ENCODE peak calls at places on chromosomes 5 and 9, in four cellular contexts. F is kidney, H is AG10803, L is neural progenitor cell. S is an unnamed sample.

GRCh38 chr5:64147849-64148441 is 17.7 kb upstream of the RNF180 start:
- DNase-seq in F (peak), H (peak), L (peak), S (peak)

GRCh38 chr9:37914154-37914551 is 10.2 kb upstream of the SLC25A51 start:
- DNase-seq in F (no peak), H (no peak), L (no peak), S (no peak)

GRCh38 chr5:178499352-178499751 is 90.8 kb downstream of the COL23A1 start:
- DNase-seq in F (no peak), H (no peak), L (no peak), S (no peak)

GRCh38 chr5:67490543-67491321 is 294.1 kb upstream of the CD180 start:
- DNase-seq in F (no peak), H (peak), L (no peak), S (no peak)

GRCh38 chr5:3348576-3349535 is 246.8 kb upstream of the IRX1 start:
- DNase-seq in F (peak), H (no peak), L (no peak), S (no peak)

GRCh38 chr9:103714992-103715391 is 379.1 kb upstream of the SMC2 start:
- DNase-seq in F (no peak), H (no peak), L (peak), S (no peak)

GRCh38 chr9:26308328-26308727 is 584.3 kb downstream of the CAAP1 start:
- DNase-seq in F (no peak), H (peak), L (no peak), S (no peak)

GRCh38 chr5:179168636-179169035 is 108.5 kb downstream of the ZNF354C start:
- DNase-seq in F (peak), H (no peak), L (no peak), S (peak)

GRCh38 chr5:78544531-78545200 is 103.9 kb downstream of the LHFPL2 start:
- DNase-seq in F (no peak), H (peak), L (no peak), S (peak)

GRCh38 chr9:127598839-127599549 is 13.1 kb upstream of the STXBP1 start:
- DNase-seq in F (peak), H (no peak), L (peak), S (no peak)

GRCh38 chr9:14471041-14471440 is 157.1 kb upstream of the NFIB start:
- DNase-seq in F (no peak), H (no peak), L (no peak), S (no peak)

GRCh38 chr9:34500623-34501267 is 22.0 kb downstream of the ENHO start:
- DNase-seq in F (no peak), H (peak), L (peak), S (peak)

GRCh38 chr5:154603978-154604679 is 126.1 kb upstream of the HAND1 start:
- DNase-seq in F (no peak), H (peak), L (peak), S (no peak)

GRCh38 chr5:96691503-96692303 is 29.5 kb downstream of the CAST start:
- DNase-seq in F (no peak), H (peak), L (no peak), S (no peak)

GRCh38 chr9:130328349-130328801 is 62.8 kb downstream of the HMCN2 start:
- DNase-seq in F (peak), H (peak), L (no peak), S (no peak)

GRCh38 chr9:88651682-88652633 is 117.0 kb downstream of the NXNL2 start:
- DNase-seq in F (peak), H (peak), L (no peak), S (peak)

GRCh38 chr5:56281489-56282163 is 48.5 kb upstream of the ANKRD55 start:
- DNase-seq in F (no peak), H (no peak), L (no peak), S (no peak)

GRCh38 chr5:82561786-82562185 is 283.6 kb upstream of the RPS23 start:
- DNase-seq in F (no peak), H (no peak), L (no peak), S (no peak)

GRCh38 chr9:114339130-114339908 is 9.7 kb downstream of the ORM2 start:
- DNase-seq in F (peak), H (peak), L (peak), S (peak)

GRCh38 chr9:93505518-93506123 is 52.2 kb upstream of the FAM120AOS start:
- DNase-seq in F (no peak), H (no peak), L (no peak), S (no peak)

GRCh38 chr5:96687812-96688453 is 25.8 kb downstream of the CAST start:
- DNase-seq in F (no peak), H (peak), L (peak), S (no peak)

GRCh38 chr5:166285385-166285784 is 2006.1 kb upstream of the WWC1 start:
- DNase-seq in F (no peak), H (no peak), L (no peak), S (no peak)

GRCh38 chr9:137724114-137724445 is 105.3 kb downstream of the EHMT1 start:
- DNase-seq in F (no peak), H (no peak), L (peak), S (no peak)

GRCh38 chr5:1707467-1707866 is 92.2 kb downstream of the MRPL36 start:
- DNase-seq in F (peak), H (no peak), L (no peak), S (no peak)

GRCh38 chr9:5580650-5581049 is 48.3 kb upstream of the RIC1 start:
- DNase-seq in F (no peak), H (no peak), L (no peak), S (no peak)

GRCh38 chr5:73215891-73216610 is 43.1 kb downstream of the TMEM174 start:
- DNase-seq in F (peak), H (peak), L (peak), S (peak)

GRCh38 chr5:88269222-88269771 is 652 bp upstream of the TMEM161B start:
- DNase-seq in F (no peak), H (no peak), L (peak), S (no peak)

GRCh38 chr5:64835266-64835665 is 66.5 kb downstream of the CWC27 start:
- DNase-seq in F (no peak), H (no peak), L (no peak), S (no peak)

GRCh38 chr9:35605336-35606137 is 475 bp downstream of the TESK1 start:
- DNase-seq in F (peak), H (no peak), L (peak), S (peak)

GRCh38 chr9:35606138-35606504 is 1.1 kb downstream of the TESK1 start:
- DNase-seq in F (no peak), H (no peak), L (no peak), S (no peak)

GRCh38 chr9:35608221-35608620 is 3.2 kb downstream of the TESK1 start:
- DNase-seq in F (no peak), H (no peak), L (no peak), S (no peak)

GRCh38 chr9:35604578-35605335 is at the start of gene TESK1:
- DNase-seq in F (peak), H (peak), L (peak), S (peak)

DNA sequence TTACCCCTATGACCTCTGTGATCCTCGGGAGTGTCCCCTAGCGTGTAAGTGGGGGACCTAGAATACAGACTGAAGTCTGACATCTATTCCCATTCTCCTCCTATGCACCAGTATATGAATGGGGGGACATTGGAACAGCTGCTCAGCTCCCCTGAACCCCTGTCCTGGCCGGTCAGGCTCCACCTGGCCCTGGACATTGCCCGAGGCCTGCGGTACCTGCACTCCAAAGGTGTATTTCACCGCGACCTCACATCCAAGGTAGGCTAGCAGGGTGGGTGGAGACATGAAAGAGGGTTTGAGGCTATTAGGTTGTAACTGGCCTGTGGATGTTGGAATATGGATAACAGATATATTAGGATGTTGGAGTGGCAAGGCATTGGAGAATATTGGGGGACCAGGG is 1.7 kb downstream of the TESK1 start:
- DNase-seq in F (no peak), H (no peak), L (no peak), S (no peak)
- H3K4me3 ChIP-seq in F (no peak), H (peak), L (peak), S (no peak)

GRCh38 chr9:73132034-73132776 is 19.5 kb upstream of the ANXA1 start:
- DNase-seq in F (peak), H (peak), L (peak), S (peak)
- H3K4me3 ChIP-seq in F (peak), H (peak), L (no peak), S (peak)

GRCh38 chr9:133274236-133275104 is 531 bp downstream of the ABO start:
- DNase-seq in F (no peak), H (no peak), L (no peak), S (peak)
- H3K4me3 ChIP-seq in F (peak), H (no peak), L (peak), S (peak)

GRCh38 chr5:141705503-141705902 is 23.5 kb upstream of the ARAP3 start:
- DNase-seq in F (no peak), H (no peak), L (no peak), S (no peak)

GRCh38 chr5:141704782-141705297 is 22.8 kb upstream of the ARAP3 start:
- DNase-seq in F (no peak), H (no peak), L (no peak), S (no peak)

GRCh38 chr5:141703133-141703561 is 21.1 kb upstream of the ARAP3 start:
- DNase-seq in F (no peak), H (no peak), L (peak), S (no peak)

GRCh38 chr5:141697586-141697985 is 15.6 kb upstream of the ARAP3 start:
- DNase-seq in F (no peak), H (no peak), L (no peak), S (no peak)

DNA sequence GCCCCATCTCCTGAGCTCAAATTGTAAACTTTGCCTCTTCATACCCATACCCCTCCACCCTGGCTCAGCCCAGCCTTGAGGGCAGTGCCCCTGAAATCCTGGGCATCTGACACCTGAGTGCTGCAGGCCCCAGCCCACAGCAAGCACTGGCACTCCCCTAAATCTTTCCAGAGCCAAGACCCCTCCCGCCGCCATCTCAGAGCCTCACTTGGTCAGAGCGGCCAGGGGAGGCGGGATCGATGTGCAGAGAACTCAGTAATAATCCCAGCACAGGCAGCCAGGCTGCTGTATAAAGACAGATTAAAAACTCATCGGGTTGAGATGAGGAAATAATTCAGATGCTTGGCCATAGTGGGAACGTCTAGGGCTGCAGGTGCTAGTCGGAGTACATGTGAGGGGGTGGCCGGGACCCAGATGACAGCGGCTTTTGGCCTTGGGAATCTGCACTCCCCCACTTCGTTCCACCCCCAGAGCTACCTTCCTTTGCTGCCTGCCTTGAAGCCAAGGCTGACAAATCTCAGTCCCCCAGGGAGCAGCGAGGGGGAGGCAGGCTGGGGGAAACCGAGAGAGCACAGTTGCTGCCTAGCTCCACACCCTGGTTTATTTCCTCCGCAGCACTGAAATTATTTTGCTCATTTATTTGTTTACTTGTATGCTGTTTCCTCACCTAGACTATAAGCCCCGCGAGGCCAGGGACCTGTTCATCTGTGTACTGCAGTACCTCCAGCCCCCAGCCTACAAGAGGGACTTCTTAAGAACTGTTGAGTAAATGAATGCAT is 19.5 kb upstream of the ARAP3 start:
- DNase-seq in F (no peak), H (no peak), L (no peak), S (no peak)
- H3K4me3 ChIP-seq in F (no peak), H (no peak), L (peak), S (no peak)

GRCh38 chr9:101028346-101029299 is at the start of gene PLPPR1:
- DNase-seq in F (peak), H (peak), L (peak), S (peak)
- H3K4me3 ChIP-seq in F (peak), H (peak), L (peak), S (peak)

DNA sequence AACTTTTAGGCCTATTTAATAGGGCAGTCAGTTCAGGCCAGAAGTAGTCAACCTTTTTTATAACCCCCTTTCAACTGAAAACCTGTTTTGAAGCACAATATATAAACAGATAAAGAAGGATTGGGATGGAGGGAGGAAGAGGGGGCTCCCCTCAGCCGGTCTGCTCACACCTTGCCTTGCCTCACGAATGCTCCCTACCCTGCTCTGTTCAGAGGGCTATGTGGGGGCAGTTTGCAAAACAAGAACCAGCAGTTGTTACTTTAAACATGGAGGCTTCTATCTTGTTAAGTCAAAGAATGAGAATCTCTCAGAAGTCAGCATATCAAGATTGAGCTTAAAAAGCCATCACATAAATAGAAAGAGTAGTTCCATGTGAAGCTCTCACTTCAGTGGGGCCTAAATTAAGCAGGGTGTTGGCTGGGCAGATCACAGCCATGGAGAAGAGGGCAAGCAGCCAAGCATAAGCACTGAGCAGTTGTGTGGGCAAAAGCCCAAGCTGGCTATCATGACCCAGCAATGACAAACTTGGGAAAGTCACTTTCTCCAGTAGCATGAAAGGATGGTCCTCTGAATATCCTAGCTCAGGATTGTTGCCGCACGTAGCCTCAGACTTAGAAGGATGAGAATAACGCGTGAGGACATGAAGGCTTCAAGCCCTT is 70.6 kb downstream of the ALDH1A1 start:
- DNase-seq in F (no peak), H (peak), L (no peak), S (no peak)
- H3K4me3 ChIP-seq in F (no peak), H (no peak), L (no peak), S (no peak)

GRCh38 chr5:173283318-173284288 is 44.6 kb downstream of the STC2 start:
- DNase-seq in F (peak), H (peak), L (peak), S (peak)
- H3K4me3 ChIP-seq in F (no peak), H (peak), L (peak), S (no peak)

GRCh38 chr5:132489051-132489770 is 1.4 kb downstream of the IRF1 start:
- DNase-seq in F (no peak), H (no peak), L (no peak), S (no peak)

GRCh38 chr5:132488590-132488989 is 2.0 kb downstream of the IRF1 start:
- DNase-seq in F (no peak), H (no peak), L (no peak), S (no peak)

GRCh38 chr5:132487095-132487428 is 3.5 kb downstream of the IRF1 start:
- DNase-seq in F (peak), H (no peak), L (no peak), S (no peak)

GRCh38 chr5:132486318-132487094 is 4.1 kb downstream of the IRF1 start:
- DNase-seq in F (peak), H (no peak), L (no peak), S (peak)

GRCh38 chr5:132487841-132488555 is 2.6 kb downstream of the IRF1 start:
- DNase-seq in F (no peak), H (no peak), L (no peak), S (no peak)
- H3K4me3 ChIP-seq in F (peak), H (no peak), L (no peak), S (no peak)

DNA sequence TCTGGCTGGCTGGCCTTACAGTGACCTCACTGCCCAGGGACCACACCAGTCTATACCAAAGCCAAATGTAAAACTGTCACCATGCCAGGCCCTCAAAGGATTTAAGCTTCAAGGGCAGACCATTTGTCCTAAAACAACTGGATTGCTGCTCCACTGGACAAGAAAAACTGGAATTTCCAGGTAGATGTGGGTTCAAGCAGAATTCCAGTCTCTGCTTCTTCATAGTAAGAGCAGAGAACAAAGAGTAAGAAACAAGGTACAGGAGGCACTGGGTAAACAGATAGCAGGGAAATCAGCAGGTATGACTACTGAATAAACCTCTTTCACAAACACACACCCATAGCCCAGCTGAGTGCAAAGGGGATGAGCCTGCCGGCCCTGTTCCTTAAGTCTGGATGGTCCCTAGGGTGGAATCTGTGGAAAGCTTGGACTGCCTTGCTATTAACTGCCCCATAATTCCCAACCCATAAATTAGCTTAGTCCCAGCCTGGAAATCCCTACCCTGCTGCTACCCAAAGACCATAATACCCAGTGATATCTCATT is 5.5 kb downstream of the B4GALT1 start:
- DNase-seq in F (no peak), H (no peak), L (no peak), S (no peak)
- H3K4me3 ChIP-seq in F (no peak), H (peak), L (no peak), S (no peak)

S was measured in ovary.